ENCODE peak calls at places on chromosomes 5 and 9, in eight cellular contexts. Z is brain microvascular endothelial cell, L is A549, X is fibroblast of the aortic adventitia, F is colonic mucosa, Q is AG10803, E is Peyer's patch, D is bronchial epithelial cell. K is an unnamed sample.

GRCh38 chr5:76714771-76715483 is 999 bp upstream of the F2R start:
- DNase-seq in Z (no peak), L (no peak), X (no peak), F (peak; percentile 29), Q (no peak), E (no peak), D (no peak), K (no peak)

GRCh38 chr5:142056831-142057696 is 44.2 kb upstream of the GNPDA1 start:
- DNase-seq in Z (no peak), L (no peak), X (no peak), F (no peak), Q (no peak), E (no peak), D (no peak), K (no peak)

GRCh38 chr9:87387351-87388055 is 110.2 kb upstream of the DAPK1 start:
- DNase-seq in Z (no peak), L (no peak), X (peak; percentile 31), F (no peak), Q (peak; percentile 9), E (no peak), D (peak; percentile 45), K (no peak)

GRCh38 chr5:91257301-91257700 is 125.8 kb downstream of the ARRDC3 start:
- DNase-seq in Z (no peak), L (no peak), X (no peak), F (no peak), Q (no peak), E (no peak), D (no peak), K (peak; percentile 22)

GRCh38 chr5:131795879-131796792 is 681 bp downstream of the FNIP1 start:
- DNase-seq in Z (peak; percentile 35), L (peak; percentile 39), X (peak; percentile 59), F (peak; percentile 72), Q (peak; percentile 70), E (peak; percentile 43), D (peak; percentile 41), K (peak; percentile 64)

GRCh38 chr9:124206391-124206790 is 51.4 kb upstream of the NEK6 start:
- DNase-seq in Z (no peak), L (no peak), X (no peak), F (no peak), Q (no peak), E (peak; percentile 66), D (no peak), K (no peak)

GRCh38 chr5:75964008-75964407 is 119.2 kb upstream of the SV2C start:
- DNase-seq in Z (no peak), L (no peak), X (no peak), F (no peak), Q (no peak), E (no peak), D (no peak), K (no peak)

GRCh38 chr9:19085295-19085694 is 17.4 kb downstream of the HAUS6 start:
- DNase-seq in Z (no peak), L (peak; percentile 23), X (peak; percentile 23), F (no peak), Q (peak; percentile 27), E (no peak), D (peak; percentile 46), K (no peak)

GRCh38 chr9:14660721-14661120 is 32.5 kb downstream of the ZDHHC21 start:
- DNase-seq in Z (no peak), L (no peak), X (no peak), F (no peak), Q (no peak), E (no peak), D (no peak), K (no peak)

GRCh38 chr5:98773464-98774191 is at the start of gene RGMB:
- DNase-seq in Z (peak; percentile 99), L (peak; percentile 99), X (peak; percentile 99), F (peak; percentile 99), Q (peak; percentile 100), E (peak; percentile 96), D (peak; percentile 96), K (peak; percentile 99)

GRCh38 chr9:35116898-35117551 is 1.4 kb upstream of the ATOSB start:
- DNase-seq in Z (peak; percentile 90), L (peak; percentile 93), X (peak; percentile 97), F (peak; percentile 95), Q (peak; percentile 95), E (peak; percentile 90), D (peak; percentile 80), K (peak; percentile 96)

GRCh38 chr9:91192785-91193657 is 168.7 kb downstream of the AUH start:
- DNase-seq in Z (peak; percentile 99), L (peak; percentile 96), X (peak; percentile 100), F (peak; percentile 78), Q (peak; percentile 99), E (peak; percentile 60), D (peak; percentile 97), K (peak; percentile 99)

GRCh38 chr5:6177926-6178325 is 200.4 kb downstream of the MED10 start:
- DNase-seq in Z (no peak), L (no peak), X (no peak), F (no peak), Q (no peak), E (no peak), D (no peak), K (no peak)

GRCh38 chr9:93059097-93059959 is 827 bp downstream of the SUSD3 start:
- DNase-seq in Z (no peak), L (no peak), X (no peak), F (no peak), Q (no peak), E (peak; percentile 59), D (no peak), K (no peak)

GRCh38 chr5:140329739-140330481 is 16.5 kb downstream of the HBEGF start:
- DNase-seq in Z (no peak), L (no peak), X (no peak), F (no peak), Q (no peak), E (no peak), D (no peak), K (no peak)

GRCh38 chr9:9998491-9999287 is 614.1 kb downstream of the PTPRD start:
- DNase-seq in Z (no peak), L (peak; percentile 9), X (no peak), F (no peak), Q (no peak), E (no peak), D (peak; percentile 17), K (no peak)

GRCh38 chr5:113356487-113356886 is 78.3 kb downstream of the TSSK1B start:
- DNase-seq in Z (no peak), L (no peak), X (no peak), F (no peak), Q (no peak), E (no peak), D (no peak), K (no peak)

GRCh38 chr5:169988947-169989346 is 8.7 kb upstream of the INSYN2B start:
- DNase-seq in Z (peak; percentile 41), L (peak; percentile 63), X (peak; percentile 43), F (no peak), Q (no peak), E (no peak), D (peak; percentile 85), K (peak; percentile 48)

GRCh38 chr5:133274597-133274935 is 222.8 kb downstream of the HSPA4 start:
- DNase-seq in Z (no peak), L (no peak), X (peak; percentile 2), F (no peak), Q (no peak), E (no peak), D (no peak), K (no peak)

GRCh38 chr9:112097712-112098688 is 77.1 kb downstream of the SUSD1 start:
- DNase-seq in Z (peak; percentile 63), L (peak; percentile 76), X (peak; percentile 86), F (peak; percentile 77), Q (peak; percentile 73), E (peak; percentile 64), D (peak; percentile 64), K (peak; percentile 86)
- H3K4me3 ChIP-seq in Z (no peak overlapping the region), L (no peak overlapping the region), X (no peak overlapping the region), F (no peak overlapping the region), Q (no peak overlapping the region), E (no peak overlapping the region), D (no peak overlapping the region), K (no peak overlapping the region)

DNA sequence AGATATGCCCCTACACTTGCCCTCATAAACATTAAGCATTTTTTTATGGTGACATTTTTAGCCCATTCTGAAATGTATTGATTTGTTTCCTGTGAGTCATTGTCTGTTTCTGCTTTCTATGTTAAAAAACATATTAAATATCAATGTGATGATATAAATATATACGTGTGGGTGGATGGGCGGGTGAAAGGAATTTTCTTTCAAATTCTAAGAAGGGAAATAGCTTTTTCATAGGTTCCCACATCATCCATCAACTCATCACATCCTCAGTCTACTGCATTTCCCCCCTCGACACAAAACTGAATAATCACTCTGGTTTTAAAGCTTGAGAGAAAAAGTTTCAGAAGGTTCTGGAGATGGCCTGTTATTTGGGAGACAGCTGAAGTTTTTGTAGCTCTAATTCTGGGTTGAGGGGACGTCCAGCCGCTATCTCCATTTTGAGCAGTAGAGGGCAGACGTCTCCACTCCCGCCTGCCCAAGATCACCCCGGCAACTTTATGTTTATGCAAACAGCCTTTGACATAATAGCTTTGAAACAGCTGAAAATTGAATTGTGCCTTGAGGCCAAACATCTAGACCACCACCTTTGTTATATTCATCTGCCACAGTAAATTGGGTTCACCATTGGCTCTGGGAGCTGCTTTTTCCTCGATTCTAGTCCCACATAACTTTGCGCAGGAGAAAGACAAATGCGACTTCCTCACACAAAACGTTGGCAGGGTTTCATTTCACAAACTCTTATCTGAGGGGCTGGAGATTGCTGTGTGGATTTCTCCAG is 216.2 kb upstream of the CLINT1 start:
- DNase-seq in Z (peak; percentile 90), L (peak; percentile 59), X (peak; percentile 71), F (peak; percentile 51), Q (peak; percentile 76), E (peak; percentile 37), D (peak; percentile 51), K (peak; percentile 84)
- TF ChIP-seq CTCF in Z (peak; percentile 91), L (peak; percentile 69), X (peak; percentile 89), F (peak; percentile 72), Q (peak; percentile 89), E (peak; percentile 66), D (peak; percentile 90), K (peak; percentile 88)

DNA sequence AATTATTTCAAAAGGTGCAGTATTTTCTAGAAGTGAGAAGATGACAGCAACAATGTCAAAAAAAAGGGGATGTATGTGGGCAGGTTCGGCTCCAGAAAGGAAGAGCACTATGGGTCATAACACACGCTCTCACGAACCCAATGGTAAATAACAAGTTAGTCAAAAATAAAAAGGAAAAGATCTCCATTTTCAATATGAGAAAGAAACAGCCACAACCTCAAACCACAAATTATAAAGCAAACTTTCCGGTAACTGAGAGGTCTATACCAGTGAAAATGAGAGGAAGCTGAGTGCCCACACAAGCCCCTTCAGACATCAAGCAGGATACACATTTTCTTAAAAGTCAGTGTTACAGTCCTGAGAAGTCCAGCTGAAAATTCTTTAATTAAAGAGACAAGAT is 398.5 kb upstream of the RPS23 start:
- DNase-seq in Z (no peak), L (no peak), X (no peak), F (no peak), Q (no peak), E (no peak), D (no peak), K (no peak)
- H3K4me3 ChIP-seq in Z (no peak overlapping the region), L (no peak overlapping the region), X (no peak overlapping the region), F (no peak overlapping the region), Q (no peak overlapping the region), E (no peak overlapping the region), D (no peak overlapping the region), K (no peak overlapping the region)

DNA sequence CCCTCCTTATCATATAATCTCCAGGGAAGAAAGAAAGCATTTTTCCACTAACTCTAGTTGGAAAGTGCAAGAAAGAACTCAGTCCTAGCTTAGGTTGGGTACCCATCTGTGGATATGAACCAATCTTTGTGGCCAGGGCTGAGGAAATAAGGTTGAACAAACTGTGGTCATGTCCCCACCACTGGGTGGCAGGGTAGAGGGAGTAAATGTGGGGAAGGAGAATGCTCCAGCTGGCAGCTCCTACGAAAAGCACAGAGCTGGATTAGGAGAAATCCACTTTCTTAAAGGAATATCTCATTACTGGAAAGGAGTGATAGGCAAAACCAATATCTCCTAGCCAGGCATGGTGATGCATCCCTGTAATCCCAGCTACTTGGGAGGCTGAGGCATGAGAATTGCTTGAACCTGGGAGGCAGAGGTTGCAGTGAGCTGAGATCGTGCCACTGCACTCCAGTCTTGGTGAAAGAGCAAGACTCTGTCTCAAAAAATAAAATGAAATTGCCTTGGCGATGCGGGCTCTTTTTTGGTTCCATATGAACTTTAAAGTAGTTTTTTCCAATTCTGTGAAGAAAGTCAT is 175.1 kb downstream of the CCDC192 start:
- DNase-seq in Z (peak; percentile 53), L (peak; percentile 85), X (peak; percentile 58), F (peak; percentile 81), Q (peak; percentile 47), E (no peak), D (peak; percentile 52), K (peak; percentile 72)
- TF ChIP-seq CTCF in Z (peak; percentile 80), L (peak; percentile 62), X (peak; percentile 54), F (no peak), Q (peak; percentile 70), E (peak; percentile 71), D (peak; percentile 69), K (peak; percentile 71)

K was measured in cardiac fibroblast.